ENCODE peak calls at places on chromosomes 6 and 20, in four cellular contexts. G is astrocyte of the spinal cord, D is heart left ventricle, P is choroid plexus epithelial cell. J is an unnamed sample.
A peak's percentile ranks its signal among the peaks of the same experiment; 100 is the strongest.

GRCh38 chr6:50822078-50822476 is 3.4 kb downstream of the TFAP2B start:
- DNase-seq in D (no peak), G (no peak), P (no peak), J (no peak)

GRCh38 chr20:61558726-61559125 is 306.7 kb downstream of the CDH4 start:
- DNase-seq in D (no peak), P (peak; percentile 41), G (peak; percentile 52), J (no peak)

GRCh38 chr20:3392756-3393155 is 14.7 kb downstream of the DNAAF9 start:
- DNase-seq in G (no peak), P (no peak), D (no peak), J (no peak)

GRCh38 chr20:6104493-6105188 is 18.2 kb downstream of the FERMT1 start:
- DNase-seq in G (peak; percentile 54), P (peak; percentile 53), D (no peak), J (peak; percentile 45)

GRCh38 chr6:53647437-53648094 is 18.0 kb downstream of the KLHL31 start:
- DNase-seq in P (peak; percentile 20), D (no peak), G (no peak), J (no peak)

GRCh38 chr20:324177-325042 is 942 bp upstream of the SOX12 start:
- DNase-seq in D (peak; percentile 91), G (peak; percentile 88), P (peak; percentile 72), J (peak; percentile 84)

GRCh38 chr20:40687384-40688128 is 1.5 kb downstream of the MAFB start:
- DNase-seq in G (no peak), P (peak; percentile 41), D (peak; percentile 68), J (peak; percentile 22)

GRCh38 chr6:125020385-125020784 is 58.1 kb downstream of the RNF217 start:
- DNase-seq in D (no peak), P (no peak), G (no peak), J (no peak)

GRCh38 chr20:33433465-33433864 is 10.1 kb downstream of the SNTA1 start:
- DNase-seq in P (no peak), D (peak; percentile 74), G (no peak), J (no peak)

GRCh38 chr20:701401-702129 is 26.0 kb upstream of the SCRT2 start:
- DNase-seq in D (no peak), G (no peak), P (no peak), J (no peak)

DNA sequence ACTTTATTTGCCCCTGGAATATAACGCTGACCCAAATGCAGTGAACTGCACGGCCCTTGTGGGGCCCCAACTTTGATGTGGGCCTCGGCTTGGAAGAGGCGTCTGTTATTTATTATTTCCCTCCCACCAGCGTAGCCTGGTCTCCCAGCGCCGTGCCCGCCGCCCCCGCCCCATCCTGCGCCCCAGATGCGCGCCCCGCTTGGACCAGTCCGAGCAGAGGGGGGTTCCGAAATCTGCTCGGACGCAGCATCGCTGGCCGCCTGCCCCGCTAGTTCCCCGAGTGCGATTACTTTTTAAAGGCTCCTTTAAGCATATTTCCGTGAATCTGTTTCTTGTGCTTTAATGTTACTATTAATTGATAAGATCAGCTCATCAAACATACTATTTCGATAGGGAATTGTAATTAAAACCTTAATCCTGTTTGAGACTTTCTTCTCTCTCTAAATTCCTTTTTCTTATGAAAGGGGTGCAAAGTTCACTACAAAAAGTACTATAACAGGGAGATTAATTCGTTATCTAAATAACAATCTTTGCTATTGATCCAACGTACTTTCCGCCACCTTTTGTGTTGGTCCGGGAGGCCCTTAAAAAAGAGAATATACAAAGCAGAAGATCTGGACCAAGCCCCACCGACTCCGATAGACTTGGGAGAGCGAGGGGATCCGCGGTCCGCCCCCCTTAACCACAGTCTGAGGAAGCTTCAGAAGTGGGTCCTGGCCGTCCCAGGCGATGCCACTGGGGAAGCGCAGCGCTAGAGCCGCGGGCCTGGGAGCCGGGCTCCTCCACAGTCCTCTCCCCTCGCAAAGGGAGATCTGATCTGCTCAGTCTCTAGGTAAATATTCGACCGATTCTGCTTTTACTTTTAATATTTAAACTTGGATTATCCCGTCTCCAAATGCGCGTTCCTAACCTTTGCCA is 10.1 kb downstream of the POU3F2 start:
- DNase-seq in D (no peak), G (no peak), P (no peak), J (no peak)
- H3K4me3 ChIP-seq in D (peak overlapping the region; percentile 40), G (peak overlapping the region; percentile 39), P (no peak overlapping the region), J (peak overlapping the region; percentile 14)

GRCh38 chr6:56244528-56245253 is 2.7 kb downstream of the COL21A1 start:
- DNase-seq in P (no peak), D (no peak), G (no peak), J (no peak)

GRCh38 chr6:56245903-56246351 is 1.5 kb downstream of the COL21A1 start:
- DNase-seq in G (peak; percentile 70), D (no peak), P (peak; percentile 90), J (peak; percentile 36)

GRCh38 chr6:56247654-56248122 is 308 bp upstream of the COL21A1 start:
- DNase-seq in G (no peak), D (no peak), P (no peak), J (no peak)

GRCh38 chr6:56246544-56246940 is 838 bp downstream of the COL21A1 start:
- DNase-seq in G (no peak), D (no peak), P (peak; percentile 30), J (no peak)

GRCh38 chr6:56246941-56247653 is at the start of gene COL21A1:
- DNase-seq in D (peak; percentile 52), P (peak; percentile 46), G (peak; percentile 39), J (no peak)
- TF ChIP-seq CTCF in D (no peak), P (peak; percentile 61), G (peak; percentile 55), J (peak; percentile 23)

GRCh38 chr20:17963114-17963897 is 5.3 kb downstream of the SNX5 start:
- DNase-seq in D (no peak), G (no peak), P (no peak), J (no peak)

GRCh38 chr20:17964632-17965031 is 4.0 kb downstream of the SNX5 start:
- DNase-seq in G (no peak), D (no peak), P (no peak), J (no peak)

GRCh38 chr20:17964073-17964472 is 4.5 kb downstream of the SNX5 start:
- DNase-seq in G (no peak), P (no peak), D (no peak), J (no peak)

GRCh38 chr20:17966432-17967312 is 1.9 kb downstream of the SNX5 start:
- DNase-seq in D (no peak), G (peak; percentile 52), P (peak; percentile 73), J (peak; percentile 58)

DNA sequence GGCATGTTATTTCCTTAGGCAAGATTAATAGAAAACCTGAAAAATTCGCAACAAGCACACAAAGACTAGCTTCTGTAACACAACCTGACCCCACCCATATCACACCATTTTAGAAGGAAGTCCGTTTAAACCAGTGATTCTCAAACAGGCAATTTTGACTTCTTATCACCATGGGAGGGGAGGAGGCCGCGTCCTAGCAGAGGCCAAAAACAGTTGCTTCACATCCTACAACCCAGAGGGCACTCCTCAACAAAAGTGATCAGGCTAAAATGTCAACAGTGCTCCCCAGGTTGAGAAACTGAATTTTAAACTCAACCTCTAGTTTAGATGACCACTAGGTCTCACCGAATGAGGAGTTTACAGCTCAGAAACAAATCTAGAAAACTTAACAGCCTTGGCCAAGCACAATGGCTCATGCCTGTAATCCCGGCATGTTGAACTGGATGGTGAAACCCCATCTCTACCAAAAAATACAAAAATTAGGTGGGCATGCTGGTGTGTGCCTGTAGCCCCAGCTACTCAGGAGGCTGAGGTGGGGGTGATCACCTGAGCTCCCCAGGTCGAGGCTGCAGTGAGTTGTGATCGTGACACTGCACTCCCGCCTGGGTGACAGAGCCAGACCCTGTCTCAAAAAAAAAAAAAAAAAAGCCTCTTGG is 3.4 kb downstream of the SNX5 start:
- DNase-seq in P (no peak), D (no peak), G (no peak), J (peak; percentile 40)
- H3K4me3 ChIP-seq in P (no peak overlapping the region), D (peak overlapping the region; percentile 95), G (peak overlapping the region; percentile 90), J (peak overlapping the region; percentile 82)

DNA sequence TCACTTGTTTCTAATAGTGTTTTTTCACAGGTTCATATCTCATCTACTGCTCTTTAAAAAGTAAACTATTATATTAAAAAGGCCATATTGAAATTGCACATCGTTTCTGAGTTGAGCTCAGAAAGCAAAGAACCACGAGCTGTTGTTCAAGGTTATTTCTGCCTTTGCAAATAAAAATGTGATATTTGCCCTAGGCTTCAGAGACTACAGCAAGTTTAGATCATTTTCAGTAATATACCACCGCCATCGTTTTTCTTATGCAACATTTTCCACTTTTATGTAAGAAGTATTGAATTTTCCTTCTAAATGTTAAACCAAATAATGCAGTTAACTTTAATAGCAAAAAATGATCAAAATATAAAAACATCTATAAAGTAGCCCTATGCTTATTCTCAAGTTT is 71.1 kb downstream of the DST start:
- DNase-seq in G (no peak), P (no peak), D (no peak), J (no peak)
- TF ChIP-seq CTCF in G (no peak), P (no peak), D (no peak), J (no peak)

J was measured in fibroblast of pulmonary artery.